ENCODE peak calls at places on chromosomes 2 and 18, in ten cellular contexts. One of them, this sample, is unnamed.

GRCh38 chr18:74496508-74497307 is 545 bp downstream of the CNDP2 start:
- DNase-seq in spleen: no peak
- DNase-seq in T-helper 17 cell: peak
- DNase-seq in iPS DF 19.7: no peak
- DNase-seq in activated gamma-delta T cell treated with anti-CD3 and anti-CD28 coated beads, Interleukin-2, amount 50 U/mL, for 16 hours: peak
- DNase-seq in stimulated activated CD8-positive, alpha-beta memory T cell treated with anti-CD3 and anti-CD28 coated beads, Interleukin-12 subunit alpha, Interleukin-12 subunit beta, amount 100 ng/mL, for 4 hours: no peak
- DNase-seq in fibroblast of pulmonary artery: peak
- DNase-seq in RPMI7951: peak
- DNase-seq in AG08395: peak
- DNase-seq in activated CD8-positive, alpha-beta memory T cell treated with anti-CD3 and anti-CD28 coated beads, Interleukin-2, amount 50 U/mL, for 48 hours: peak
- DNase-seq in this sample: peak

GRCh38 chr2:56291711-56292110 is 107.9 kb downstream of the CCDC85A start:
- DNase-seq in spleen: no peak
- DNase-seq in T-helper 17 cell: no peak
- DNase-seq in iPS DF 19.7: no peak
- DNase-seq in activated gamma-delta T cell treated with anti-CD3 and anti-CD28 coated beads, Interleukin-2, amount 50 U/mL, for 16 hours: no peak
- DNase-seq in stimulated activated CD8-positive, alpha-beta memory T cell treated with anti-CD3 and anti-CD28 coated beads, Interleukin-12 subunit alpha, Interleukin-12 subunit beta, amount 100 ng/mL, for 4 hours: no peak
- DNase-seq in fibroblast of pulmonary artery: no peak
- DNase-seq in RPMI7951: no peak
- DNase-seq in AG08395: no peak
- DNase-seq in activated CD8-positive, alpha-beta memory T cell treated with anti-CD3 and anti-CD28 coated beads, Interleukin-2, amount 50 U/mL, for 48 hours: no peak
- DNase-seq in this sample: no peak

GRCh38 chr2:171086352-171087290 is 74.1 kb downstream of the TLK1 start:
- DNase-seq in spleen: no peak
- DNase-seq in T-helper 17 cell: peak
- DNase-seq in iPS DF 19.7: peak
- DNase-seq in activated gamma-delta T cell treated with anti-CD3 and anti-CD28 coated beads, Interleukin-2, amount 50 U/mL, for 16 hours: peak
- DNase-seq in stimulated activated CD8-positive, alpha-beta memory T cell treated with anti-CD3 and anti-CD28 coated beads, Interleukin-12 subunit alpha, Interleukin-12 subunit beta, amount 100 ng/mL, for 4 hours: no peak
- DNase-seq in fibroblast of pulmonary artery: peak
- DNase-seq in RPMI7951: peak
- DNase-seq in AG08395: peak
- DNase-seq in activated CD8-positive, alpha-beta memory T cell treated with anti-CD3 and anti-CD28 coated beads, Interleukin-2, amount 50 U/mL, for 48 hours: no peak
- DNase-seq in this sample: peak

GRCh38 chr2:45890819-45891218 is 239.3 kb downstream of the PRKCE start:
- DNase-seq in spleen: no peak
- DNase-seq in T-helper 17 cell: no peak
- DNase-seq in iPS DF 19.7: no peak
- DNase-seq in activated gamma-delta T cell treated with anti-CD3 and anti-CD28 coated beads, Interleukin-2, amount 50 U/mL, for 16 hours: no peak
- DNase-seq in stimulated activated CD8-positive, alpha-beta memory T cell treated with anti-CD3 and anti-CD28 coated beads, Interleukin-12 subunit alpha, Interleukin-12 subunit beta, amount 100 ng/mL, for 4 hours: no peak
- DNase-seq in fibroblast of pulmonary artery: no peak
- DNase-seq in RPMI7951: no peak
- DNase-seq in AG08395: no peak
- DNase-seq in activated CD8-positive, alpha-beta memory T cell treated with anti-CD3 and anti-CD28 coated beads, Interleukin-2, amount 50 U/mL, for 48 hours: no peak
- DNase-seq in this sample: no peak

GRCh38 chr2:28510184-28510583 is 14.3 kb downstream of the PLB1 start:
- DNase-seq in spleen: no peak
- DNase-seq in T-helper 17 cell: no peak
- DNase-seq in iPS DF 19.7: no peak
- DNase-seq in activated gamma-delta T cell treated with anti-CD3 and anti-CD28 coated beads, Interleukin-2, amount 50 U/mL, for 16 hours: no peak
- DNase-seq in stimulated activated CD8-positive, alpha-beta memory T cell treated with anti-CD3 and anti-CD28 coated beads, Interleukin-12 subunit alpha, Interleukin-12 subunit beta, amount 100 ng/mL, for 4 hours: no peak
- DNase-seq in fibroblast of pulmonary artery: no peak
- DNase-seq in RPMI7951: peak
- DNase-seq in AG08395: no peak
- DNase-seq in activated CD8-positive, alpha-beta memory T cell treated with anti-CD3 and anti-CD28 coated beads, Interleukin-2, amount 50 U/mL, for 48 hours: no peak
- DNase-seq in this sample: peak

GRCh38 chr2:215905691-215906090 is 107.7 kb downstream of the MREG start:
- DNase-seq in spleen: no peak
- DNase-seq in T-helper 17 cell: no peak
- DNase-seq in iPS DF 19.7: no peak
- DNase-seq in activated gamma-delta T cell treated with anti-CD3 and anti-CD28 coated beads, Interleukin-2, amount 50 U/mL, for 16 hours: no peak
- DNase-seq in stimulated activated CD8-positive, alpha-beta memory T cell treated with anti-CD3 and anti-CD28 coated beads, Interleukin-12 subunit alpha, Interleukin-12 subunit beta, amount 100 ng/mL, for 4 hours: no peak
- DNase-seq in fibroblast of pulmonary artery: no peak
- DNase-seq in RPMI7951: no peak
- DNase-seq in AG08395: no peak
- DNase-seq in activated CD8-positive, alpha-beta memory T cell treated with anti-CD3 and anti-CD28 coated beads, Interleukin-2, amount 50 U/mL, for 48 hours: no peak
- DNase-seq in this sample: no peak

GRCh38 chr2:119846021-119846420 is 86.3 kb downstream of the PTPN4 start:
- DNase-seq in spleen: no peak
- DNase-seq in T-helper 17 cell: no peak
- DNase-seq in iPS DF 19.7: no peak
- DNase-seq in activated gamma-delta T cell treated with anti-CD3 and anti-CD28 coated beads, Interleukin-2, amount 50 U/mL, for 16 hours: no peak
- DNase-seq in stimulated activated CD8-positive, alpha-beta memory T cell treated with anti-CD3 and anti-CD28 coated beads, Interleukin-12 subunit alpha, Interleukin-12 subunit beta, amount 100 ng/mL, for 4 hours: no peak
- DNase-seq in fibroblast of pulmonary artery: no peak
- DNase-seq in RPMI7951: no peak
- DNase-seq in AG08395: no peak
- DNase-seq in activated CD8-positive, alpha-beta memory T cell treated with anti-CD3 and anti-CD28 coated beads, Interleukin-2, amount 50 U/mL, for 48 hours: no peak
- DNase-seq in this sample: no peak

GRCh38 chr2:232876071-232876977 is 6.3 kb downstream of the SNORC start:
- DNase-seq in spleen: no peak
- DNase-seq in T-helper 17 cell: no peak
- DNase-seq in iPS DF 19.7: no peak
- DNase-seq in activated gamma-delta T cell treated with anti-CD3 and anti-CD28 coated beads, Interleukin-2, amount 50 U/mL, for 16 hours: no peak
- DNase-seq in stimulated activated CD8-positive, alpha-beta memory T cell treated with anti-CD3 and anti-CD28 coated beads, Interleukin-12 subunit alpha, Interleukin-12 subunit beta, amount 100 ng/mL, for 4 hours: no peak
- DNase-seq in fibroblast of pulmonary artery: no peak
- DNase-seq in RPMI7951: no peak
- DNase-seq in AG08395: peak
- DNase-seq in activated CD8-positive, alpha-beta memory T cell treated with anti-CD3 and anti-CD28 coated beads, Interleukin-2, amount 50 U/mL, for 48 hours: peak
- DNase-seq in this sample: peak

GRCh38 chr2:215705771-215706261 is 269.9 kb upstream of the FN1 start:
- DNase-seq in spleen: no peak
- DNase-seq in T-helper 17 cell: no peak
- DNase-seq in iPS DF 19.7: no peak
- DNase-seq in activated gamma-delta T cell treated with anti-CD3 and anti-CD28 coated beads, Interleukin-2, amount 50 U/mL, for 16 hours: no peak
- DNase-seq in stimulated activated CD8-positive, alpha-beta memory T cell treated with anti-CD3 and anti-CD28 coated beads, Interleukin-12 subunit alpha, Interleukin-12 subunit beta, amount 100 ng/mL, for 4 hours: no peak
- DNase-seq in fibroblast of pulmonary artery: no peak
- DNase-seq in RPMI7951: no peak
- DNase-seq in AG08395: no peak
- DNase-seq in activated CD8-positive, alpha-beta memory T cell treated with anti-CD3 and anti-CD28 coated beads, Interleukin-2, amount 50 U/mL, for 48 hours: no peak
- DNase-seq in this sample: peak

GRCh38 chr2:238772635-238773297 is 75.1 kb upstream of the TWIST2 start:
- DNase-seq in spleen: no peak
- DNase-seq in T-helper 17 cell: no peak
- DNase-seq in iPS DF 19.7: no peak
- DNase-seq in activated gamma-delta T cell treated with anti-CD3 and anti-CD28 coated beads, Interleukin-2, amount 50 U/mL, for 16 hours: no peak
- DNase-seq in stimulated activated CD8-positive, alpha-beta memory T cell treated with anti-CD3 and anti-CD28 coated beads, Interleukin-12 subunit alpha, Interleukin-12 subunit beta, amount 100 ng/mL, for 4 hours: no peak
- DNase-seq in fibroblast of pulmonary artery: no peak
- DNase-seq in RPMI7951: no peak
- DNase-seq in AG08395: no peak
- DNase-seq in activated CD8-positive, alpha-beta memory T cell treated with anti-CD3 and anti-CD28 coated beads, Interleukin-2, amount 50 U/mL, for 48 hours: no peak
- DNase-seq in this sample: no peak

GRCh38 chr2:128292599-128293425 is 25.9 kb downstream of the HS6ST1 start:
- DNase-seq in spleen: peak
- DNase-seq in T-helper 17 cell: no peak
- DNase-seq in iPS DF 19.7: no peak
- DNase-seq in activated gamma-delta T cell treated with anti-CD3 and anti-CD28 coated beads, Interleukin-2, amount 50 U/mL, for 16 hours: no peak
- DNase-seq in stimulated activated CD8-positive, alpha-beta memory T cell treated with anti-CD3 and anti-CD28 coated beads, Interleukin-12 subunit alpha, Interleukin-12 subunit beta, amount 100 ng/mL, for 4 hours: no peak
- DNase-seq in fibroblast of pulmonary artery: no peak
- DNase-seq in RPMI7951: no peak
- DNase-seq in AG08395: no peak
- DNase-seq in activated CD8-positive, alpha-beta memory T cell treated with anti-CD3 and anti-CD28 coated beads, Interleukin-2, amount 50 U/mL, for 48 hours: no peak
- DNase-seq in this sample: peak

GRCh38 chr2:219707496-219708285 is 80.3 kb downstream of the SLC4A3 start:
- DNase-seq in spleen: no peak
- DNase-seq in T-helper 17 cell: no peak
- DNase-seq in iPS DF 19.7: no peak
- DNase-seq in activated gamma-delta T cell treated with anti-CD3 and anti-CD28 coated beads, Interleukin-2, amount 50 U/mL, for 16 hours: no peak
- DNase-seq in stimulated activated CD8-positive, alpha-beta memory T cell treated with anti-CD3 and anti-CD28 coated beads, Interleukin-12 subunit alpha, Interleukin-12 subunit beta, amount 100 ng/mL, for 4 hours: no peak
- DNase-seq in fibroblast of pulmonary artery: no peak
- DNase-seq in RPMI7951: peak
- DNase-seq in AG08395: no peak
- DNase-seq in activated CD8-positive, alpha-beta memory T cell treated with anti-CD3 and anti-CD28 coated beads, Interleukin-2, amount 50 U/mL, for 48 hours: no peak
- DNase-seq in this sample: no peak

GRCh38 chr2:152715854-152716428 is 1.3 kb downstream of the PRPF40A start:
- DNase-seq in spleen: no peak
- DNase-seq in T-helper 17 cell: no peak
- DNase-seq in iPS DF 19.7: no peak
- DNase-seq in activated gamma-delta T cell treated with anti-CD3 and anti-CD28 coated beads, Interleukin-2, amount 50 U/mL, for 16 hours: no peak
- DNase-seq in stimulated activated CD8-positive, alpha-beta memory T cell treated with anti-CD3 and anti-CD28 coated beads, Interleukin-12 subunit alpha, Interleukin-12 subunit beta, amount 100 ng/mL, for 4 hours: no peak
- DNase-seq in fibroblast of pulmonary artery: peak
- DNase-seq in RPMI7951: peak
- DNase-seq in AG08395: peak
- DNase-seq in activated CD8-positive, alpha-beta memory T cell treated with anti-CD3 and anti-CD28 coated beads, Interleukin-2, amount 50 U/mL, for 48 hours: no peak
- DNase-seq in this sample: peak

GRCh38 chr2:71064110-71064611 is 4.3 kb upstream of the NAGK start:
- DNase-seq in spleen: peak
- DNase-seq in T-helper 17 cell: no peak
- DNase-seq in iPS DF 19.7: no peak
- DNase-seq in activated gamma-delta T cell treated with anti-CD3 and anti-CD28 coated beads, Interleukin-2, amount 50 U/mL, for 16 hours: no peak
- DNase-seq in stimulated activated CD8-positive, alpha-beta memory T cell treated with anti-CD3 and anti-CD28 coated beads, Interleukin-12 subunit alpha, Interleukin-12 subunit beta, amount 100 ng/mL, for 4 hours: no peak
- DNase-seq in fibroblast of pulmonary artery: no peak
- DNase-seq in RPMI7951: no peak
- DNase-seq in AG08395: no peak
- DNase-seq in activated CD8-positive, alpha-beta memory T cell treated with anti-CD3 and anti-CD28 coated beads, Interleukin-2, amount 50 U/mL, for 48 hours: no peak
- DNase-seq in this sample: no peak

GRCh38 chr2:107197601-107198000 is 311.6 kb upstream of the ST6GAL2 start:
- DNase-seq in spleen: no peak
- DNase-seq in T-helper 17 cell: no peak
- DNase-seq in iPS DF 19.7: no peak
- DNase-seq in activated gamma-delta T cell treated with anti-CD3 and anti-CD28 coated beads, Interleukin-2, amount 50 U/mL, for 16 hours: no peak
- DNase-seq in stimulated activated CD8-positive, alpha-beta memory T cell treated with anti-CD3 and anti-CD28 coated beads, Interleukin-12 subunit alpha, Interleukin-12 subunit beta, amount 100 ng/mL, for 4 hours: no peak
- DNase-seq in fibroblast of pulmonary artery: no peak
- DNase-seq in RPMI7951: peak
- DNase-seq in AG08395: no peak
- DNase-seq in activated CD8-positive, alpha-beta memory T cell treated with anti-CD3 and anti-CD28 coated beads, Interleukin-2, amount 50 U/mL, for 48 hours: no peak
- DNase-seq in this sample: no peak

GRCh38 chr2:11558206-11558886 is 24.5 kb downstream of the GREB1 start:
- DNase-seq in spleen: peak
- DNase-seq in T-helper 17 cell: no peak
- DNase-seq in iPS DF 19.7: no peak
- DNase-seq in activated gamma-delta T cell treated with anti-CD3 and anti-CD28 coated beads, Interleukin-2, amount 50 U/mL, for 16 hours: no peak
- DNase-seq in stimulated activated CD8-positive, alpha-beta memory T cell treated with anti-CD3 and anti-CD28 coated beads, Interleukin-12 subunit alpha, Interleukin-12 subunit beta, amount 100 ng/mL, for 4 hours: no peak
- DNase-seq in fibroblast of pulmonary artery: no peak
- DNase-seq in RPMI7951: no peak
- DNase-seq in AG08395: no peak
- DNase-seq in activated CD8-positive, alpha-beta memory T cell treated with anti-CD3 and anti-CD28 coated beads, Interleukin-2, amount 50 U/mL, for 48 hours: peak
- DNase-seq in this sample: no peak

GRCh38 chr2:227150222-227150936 is 13.6 kb downstream of the COL4A4 start:
- DNase-seq in spleen: no peak
- DNase-seq in T-helper 17 cell: no peak
- DNase-seq in iPS DF 19.7: no peak
- DNase-seq in activated gamma-delta T cell treated with anti-CD3 and anti-CD28 coated beads, Interleukin-2, amount 50 U/mL, for 16 hours: no peak
- DNase-seq in stimulated activated CD8-positive, alpha-beta memory T cell treated with anti-CD3 and anti-CD28 coated beads, Interleukin-12 subunit alpha, Interleukin-12 subunit beta, amount 100 ng/mL, for 4 hours: no peak
- DNase-seq in fibroblast of pulmonary artery: no peak
- DNase-seq in RPMI7951: no peak
- DNase-seq in AG08395: no peak
- DNase-seq in activated CD8-positive, alpha-beta memory T cell treated with anti-CD3 and anti-CD28 coated beads, Interleukin-2, amount 50 U/mL, for 48 hours: no peak
- DNase-seq in this sample: no peak

GRCh38 chr2:217010173-217010572 is 150.3 kb upstream of the TNP1 start:
- DNase-seq in spleen: no peak
- DNase-seq in T-helper 17 cell: no peak
- DNase-seq in iPS DF 19.7: no peak
- DNase-seq in activated gamma-delta T cell treated with anti-CD3 and anti-CD28 coated beads, Interleukin-2, amount 50 U/mL, for 16 hours: no peak
- DNase-seq in stimulated activated CD8-positive, alpha-beta memory T cell treated with anti-CD3 and anti-CD28 coated beads, Interleukin-12 subunit alpha, Interleukin-12 subunit beta, amount 100 ng/mL, for 4 hours: no peak
- DNase-seq in fibroblast of pulmonary artery: no peak
- DNase-seq in RPMI7951: no peak
- DNase-seq in AG08395: no peak
- DNase-seq in activated CD8-positive, alpha-beta memory T cell treated with anti-CD3 and anti-CD28 coated beads, Interleukin-2, amount 50 U/mL, for 48 hours: no peak
- DNase-seq in this sample: no peak

GRCh38 chr2:37705191-37705590 is 33.7 kb upstream of the CDC42EP3 start:
- DNase-seq in spleen: no peak
- DNase-seq in T-helper 17 cell: no peak
- DNase-seq in iPS DF 19.7: no peak
- DNase-seq in activated gamma-delta T cell treated with anti-CD3 and anti-CD28 coated beads, Interleukin-2, amount 50 U/mL, for 16 hours: no peak
- DNase-seq in stimulated activated CD8-positive, alpha-beta memory T cell treated with anti-CD3 and anti-CD28 coated beads, Interleukin-12 subunit alpha, Interleukin-12 subunit beta, amount 100 ng/mL, for 4 hours: no peak
- DNase-seq in fibroblast of pulmonary artery: no peak
- DNase-seq in RPMI7951: no peak
- DNase-seq in AG08395: no peak
- DNase-seq in activated CD8-positive, alpha-beta memory T cell treated with anti-CD3 and anti-CD28 coated beads, Interleukin-2, amount 50 U/mL, for 48 hours: no peak
- DNase-seq in this sample: no peak

GRCh38 chr18:72866901-72867701 is 686 bp downstream of the NETO1 start:
- DNase-seq in spleen: peak
- DNase-seq in T-helper 17 cell: no peak
- DNase-seq in iPS DF 19.7: no peak
- DNase-seq in activated gamma-delta T cell treated with anti-CD3 and anti-CD28 coated beads, Interleukin-2, amount 50 U/mL, for 16 hours: no peak
- DNase-seq in stimulated activated CD8-positive, alpha-beta memory T cell treated with anti-CD3 and anti-CD28 coated beads, Interleukin-12 subunit alpha, Interleukin-12 subunit beta, amount 100 ng/mL, for 4 hours: no peak
- DNase-seq in fibroblast of pulmonary artery: no peak
- DNase-seq in RPMI7951: no peak
- DNase-seq in AG08395: no peak
- DNase-seq in activated CD8-positive, alpha-beta memory T cell treated with anti-CD3 and anti-CD28 coated beads, Interleukin-2, amount 50 U/mL, for 48 hours: no peak
- DNase-seq in this sample: peak

GRCh38 chr18:78920436-78921138 is 59.0 kb upstream of the SALL3 start:
- DNase-seq in spleen: no peak
- DNase-seq in T-helper 17 cell: no peak
- DNase-seq in iPS DF 19.7: no peak
- DNase-seq in activated gamma-delta T cell treated with anti-CD3 and anti-CD28 coated beads, Interleukin-2, amount 50 U/mL, for 16 hours: no peak
- DNase-seq in stimulated activated CD8-positive, alpha-beta memory T cell treated with anti-CD3 and anti-CD28 coated beads, Interleukin-12 subunit alpha, Interleukin-12 subunit beta, amount 100 ng/mL, for 4 hours: no peak
- DNase-seq in fibroblast of pulmonary artery: no peak
- DNase-seq in RPMI7951: no peak
- DNase-seq in AG08395: no peak
- DNase-seq in activated CD8-positive, alpha-beta memory T cell treated with anti-CD3 and anti-CD28 coated beads, Interleukin-2, amount 50 U/mL, for 48 hours: no peak
- DNase-seq in this sample: no peak

GRCh38 chr2:19868705-19869550 is 32.9 kb downstream of the TTC32 start:
- DNase-seq in spleen: peak
- DNase-seq in T-helper 17 cell: peak
- DNase-seq in iPS DF 19.7: no peak
- DNase-seq in activated gamma-delta T cell treated with anti-CD3 and anti-CD28 coated beads, Interleukin-2, amount 50 U/mL, for 16 hours: peak
- DNase-seq in stimulated activated CD8-positive, alpha-beta memory T cell treated with anti-CD3 and anti-CD28 coated beads, Interleukin-12 subunit alpha, Interleukin-12 subunit beta, amount 100 ng/mL, for 4 hours: peak
- DNase-seq in fibroblast of pulmonary artery: peak
- DNase-seq in RPMI7951: peak
- DNase-seq in AG08395: peak
- DNase-seq in activated CD8-positive, alpha-beta memory T cell treated with anti-CD3 and anti-CD28 coated beads, Interleukin-2, amount 50 U/mL, for 48 hours: peak
- DNase-seq in this sample: peak

GRCh38 chr2:169080250-169081035 is 11.1 kb downstream of the DHRS9 start:
- DNase-seq in spleen: peak
- DNase-seq in T-helper 17 cell: no peak
- DNase-seq in iPS DF 19.7: no peak
- DNase-seq in activated gamma-delta T cell treated with anti-CD3 and anti-CD28 coated beads, Interleukin-2, amount 50 U/mL, for 16 hours: no peak
- DNase-seq in stimulated activated CD8-positive, alpha-beta memory T cell treated with anti-CD3 and anti-CD28 coated beads, Interleukin-12 subunit alpha, Interleukin-12 subunit beta, amount 100 ng/mL, for 4 hours: no peak
- DNase-seq in fibroblast of pulmonary artery: no peak
- DNase-seq in RPMI7951: no peak
- DNase-seq in AG08395: no peak
- DNase-seq in activated CD8-positive, alpha-beta memory T cell treated with anti-CD3 and anti-CD28 coated beads, Interleukin-2, amount 50 U/mL, for 48 hours: no peak
- DNase-seq in this sample: peak

GRCh38 chr2:151264157-151264835 is 2.6 kb upstream of the RBM43 start:
- DNase-seq in spleen: no peak
- DNase-seq in T-helper 17 cell: no peak
- DNase-seq in iPS DF 19.7: no peak
- DNase-seq in activated gamma-delta T cell treated with anti-CD3 and anti-CD28 coated beads, Interleukin-2, amount 50 U/mL, for 16 hours: no peak
- DNase-seq in stimulated activated CD8-positive, alpha-beta memory T cell treated with anti-CD3 and anti-CD28 coated beads, Interleukin-12 subunit alpha, Interleukin-12 subunit beta, amount 100 ng/mL, for 4 hours: no peak
- DNase-seq in fibroblast of pulmonary artery: no peak
- DNase-seq in RPMI7951: no peak
- DNase-seq in AG08395: no peak
- DNase-seq in activated CD8-positive, alpha-beta memory T cell treated with anti-CD3 and anti-CD28 coated beads, Interleukin-2, amount 50 U/mL, for 48 hours: no peak
- DNase-seq in this sample: peak

GRCh38 chr2:203021986-203022385 is 7.3 kb downstream of the NBEAL1 start:
- DNase-seq in spleen: no peak
- DNase-seq in T-helper 17 cell: no peak
- DNase-seq in iPS DF 19.7: no peak
- DNase-seq in activated gamma-delta T cell treated with anti-CD3 and anti-CD28 coated beads, Interleukin-2, amount 50 U/mL, for 16 hours: no peak
- DNase-seq in stimulated activated CD8-positive, alpha-beta memory T cell treated with anti-CD3 and anti-CD28 coated beads, Interleukin-12 subunit alpha, Interleukin-12 subunit beta, amount 100 ng/mL, for 4 hours: no peak
- DNase-seq in fibroblast of pulmonary artery: peak
- DNase-seq in RPMI7951: no peak
- DNase-seq in AG08395: no peak
- DNase-seq in activated CD8-positive, alpha-beta memory T cell treated with anti-CD3 and anti-CD28 coated beads, Interleukin-2, amount 50 U/mL, for 48 hours: no peak
- DNase-seq in this sample: no peak

GRCh38 chr2:224433442-224433841 is 31.5 kb upstream of the FAM124B start:
- DNase-seq in spleen: no peak
- DNase-seq in T-helper 17 cell: no peak
- DNase-seq in iPS DF 19.7: peak
- DNase-seq in activated gamma-delta T cell treated with anti-CD3 and anti-CD28 coated beads, Interleukin-2, amount 50 U/mL, for 16 hours: no peak
- DNase-seq in stimulated activated CD8-positive, alpha-beta memory T cell treated with anti-CD3 and anti-CD28 coated beads, Interleukin-12 subunit alpha, Interleukin-12 subunit beta, amount 100 ng/mL, for 4 hours: no peak
- DNase-seq in fibroblast of pulmonary artery: no peak
- DNase-seq in RPMI7951: no peak
- DNase-seq in AG08395: no peak
- DNase-seq in activated CD8-positive, alpha-beta memory T cell treated with anti-CD3 and anti-CD28 coated beads, Interleukin-2, amount 50 U/mL, for 48 hours: no peak
- DNase-seq in this sample: peak

GRCh38 chr18:70659026-70659726 is 370.3 kb downstream of the SOCS6 start:
- DNase-seq in spleen: no peak
- DNase-seq in T-helper 17 cell: peak
- DNase-seq in iPS DF 19.7: no peak
- DNase-seq in activated gamma-delta T cell treated with anti-CD3 and anti-CD28 coated beads, Interleukin-2, amount 50 U/mL, for 16 hours: no peak
- DNase-seq in stimulated activated CD8-positive, alpha-beta memory T cell treated with anti-CD3 and anti-CD28 coated beads, Interleukin-12 subunit alpha, Interleukin-12 subunit beta, amount 100 ng/mL, for 4 hours: no peak
- DNase-seq in fibroblast of pulmonary artery: peak
- DNase-seq in RPMI7951: no peak
- DNase-seq in AG08395: no peak
- DNase-seq in activated CD8-positive, alpha-beta memory T cell treated with anti-CD3 and anti-CD28 coated beads, Interleukin-2, amount 50 U/mL, for 48 hours: no peak
- DNase-seq in this sample: no peak

GRCh38 chr2:149329068-149329467 is 1.3 kb upstream of the LYPD6 start:
- DNase-seq in spleen: no peak
- DNase-seq in T-helper 17 cell: no peak
- DNase-seq in iPS DF 19.7: no peak
- DNase-seq in activated gamma-delta T cell treated with anti-CD3 and anti-CD28 coated beads, Interleukin-2, amount 50 U/mL, for 16 hours: no peak
- DNase-seq in stimulated activated CD8-positive, alpha-beta memory T cell treated with anti-CD3 and anti-CD28 coated beads, Interleukin-12 subunit alpha, Interleukin-12 subunit beta, amount 100 ng/mL, for 4 hours: no peak
- DNase-seq in fibroblast of pulmonary artery: no peak
- DNase-seq in RPMI7951: peak
- DNase-seq in AG08395: no peak
- DNase-seq in activated CD8-positive, alpha-beta memory T cell treated with anti-CD3 and anti-CD28 coated beads, Interleukin-2, amount 50 U/mL, for 48 hours: no peak
- DNase-seq in this sample: peak